ENCODE peak calls at places on chromosomes 2 and 18, in nine cellular contexts. N is OCI-LY7, Z is neural crest cell, H is astrocyte, E is A549, M is IMR-90, J is heart left ventricle, K is LNCaP clone FGC, O is HFFc6. G is an unnamed sample.
A peak's percentile ranks its signal among the peaks of the same experiment; 100 is the strongest.

GRCh38 chr2:67204349-67204748 is 192.8 kb upstream of the ETAA1 start:
- DNase-seq in N (no peak), Z (no peak), H (no peak), E (no peak), M (no peak), J (no peak), K (no peak), O (no peak), G (no peak)

GRCh38 chr2:132420776-132421175 is 4.2 kb downstream of the GPR39 start:
- DNase-seq in N (no peak), Z (no peak), H (no peak), E (no peak), M (no peak), J (no peak), K (no peak), O (peak; percentile 8), G (no peak)

GRCh38 chr2:227817940-227818568 is 4.4 kb downstream of the CCL20 start:
- DNase-seq in N (no peak), Z (no peak), H (peak; percentile 100), E (peak; percentile 92), M (peak; percentile 100), J (peak; percentile 29), K (peak; percentile 33), O (peak; percentile 100), G (no peak)

GRCh38 chr18:47283476-47283875 is 32.0 kb upstream of the SKOR2 start:
- DNase-seq in N (peak; percentile 13), Z (no peak), H (peak; percentile 1), E (no peak), M (peak; percentile 33), J (no peak), K (no peak), O (peak; percentile 45), G (no peak)

GRCh38 chr2:188773075-188773474 is 201.1 kb upstream of the COL3A1 start:
- DNase-seq in N (no peak), Z (no peak), H (peak; percentile 18), E (no peak), M (peak; percentile 79), J (no peak), K (no peak), O (no peak), G (no peak)

GRCh38 chr2:34447097-34447496 is 848.0 kb upstream of the FAM98A start:
- DNase-seq in N (no peak), Z (no peak), H (no peak), E (no peak), M (no peak), J (no peak), K (no peak), O (no peak), G (no peak)

GRCh38 chr2:207236156-207236935 is 70.6 kb upstream of the KLF7 start:
- DNase-seq in N (no peak), Z (no peak), H (no peak), E (no peak), M (no peak), J (no peak), K (no peak), O (no peak), G (no peak)

GRCh38 chr2:120606931-120607330 is 128.7 kb upstream of the GLI2 start:
- DNase-seq in N (no peak), Z (no peak), H (no peak), E (no peak), M (no peak), J (no peak), K (no peak), O (no peak), G (no peak)

GRCh38 chr2:239275871-239276812 is 124.7 kb downstream of the HDAC4 start:
- DNase-seq in N (no peak), Z (no peak), H (peak; percentile 34), E (no peak), M (no peak), J (no peak), K (no peak), O (peak; percentile 76), G (no peak)

GRCh38 chr2:65159921-65160320 is 30.0 kb upstream of the RAB1A start:
- DNase-seq in N (peak; percentile 66), Z (no peak), H (no peak), E (no peak), M (no peak), J (no peak), K (no peak), O (no peak), G (no peak)

GRCh38 chr2:68750592-68751396 is 16.2 kb downstream of the ARHGAP25 start:
- DNase-seq in N (no peak), Z (no peak), H (no peak), E (no peak), M (no peak), J (no peak), K (no peak), O (no peak), G (no peak)
- TF ChIP-seq CTCF in N (no peak), Z (no peak), H (no peak), E (no peak), M (no peak), J (no peak), K (no peak), O (no peak), G (no peak)

GRCh38 chr2:17303496-17303895 is 214.7 kb downstream of the RAD51AP2 start:
- DNase-seq in N (no peak), Z (no peak), H (no peak), E (no peak), M (peak; percentile 33), J (no peak), K (no peak), O (no peak), G (no peak)
- TF ChIP-seq CTCF in N (no peak), Z (no peak), H (no peak), E (no peak), M (no peak), J (no peak), K (no peak), O (no peak), G (no peak)

DNA sequence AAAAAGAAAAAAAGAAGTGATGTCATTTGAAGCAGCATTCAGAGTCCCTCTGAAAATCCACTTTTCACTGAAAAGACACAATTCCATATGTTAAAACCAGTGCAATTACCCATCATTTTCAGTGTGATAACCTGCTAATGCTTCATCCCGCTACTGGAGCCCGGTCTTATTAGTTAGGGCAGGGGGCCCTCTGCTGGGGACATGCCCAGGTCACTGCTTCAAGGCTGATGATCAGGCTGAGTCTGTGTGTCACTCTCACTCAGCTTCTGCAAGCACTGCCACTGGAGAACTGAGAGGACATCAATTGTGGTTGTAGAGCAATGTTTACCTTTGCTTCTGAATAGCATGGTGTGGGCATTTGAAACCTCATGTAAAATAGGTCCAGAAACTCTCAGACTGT is 49.1 kb upstream of the NXPH2 start:
- DNase-seq in N (peak; percentile 37), Z (peak; percentile 47), H (no peak), E (peak; percentile 28), M (peak; percentile 4), J (no peak), K (no peak), O (no peak), G (peak; percentile 9)
- TF ChIP-seq CTCF in N (peak; percentile 64), Z (peak; percentile 71), H (peak; percentile 18), E (peak; percentile 62), M (peak; percentile 21), J (peak; percentile 33), K (peak; percentile 80), O (peak; percentile 48), G (peak; percentile 47)

GRCh38 chr2:83817511-83817910 is 641.6 kb downstream of the SUCLG1 start:
- DNase-seq in N (peak; percentile 10), Z (no peak), H (no peak), E (no peak), M (no peak), J (no peak), K (no peak), O (no peak), G (no peak)
- TF ChIP-seq CTCF in N (peak; percentile 63), Z (peak; percentile 58), H (no peak), E (peak; percentile 11), M (no peak), J (no peak), K (peak; percentile 41), O (peak; percentile 34), G (no peak)

G was measured in GM10248.